ENCODE peak calls at places on chromosome X, in ten cellular contexts. I is PC-3; A is RKO; C is fibroblast of the conjunctiva; O is GOT3; Q is activated CD4-positive, alpha-beta memory T cell treated with anti-CD3 and anti-CD28 coated beads, Interleukin-2, amount 10 ng/mL, durations not matched to agents 7 days and 5 days; P is CD8-positive, alpha-beta memory T cell; Z is HT-29; L is choroid plexus epithelial cell; G is cardiac fibroblast. M is an unnamed sample.

GRCh38 chrX:150482537-150483217 is 85.7 kb upstream of the MTM1 start:
- DNase-seq in C (peak; percentile 3), I (peak; percentile 86), G (peak; percentile 73), O (no peak), Q (peak; percentile 61), L (peak; percentile 63), Z (peak; percentile 36), A (peak; percentile 82), P (no peak), M (peak; percentile 25)

GRCh38 chrX:9494806-9495205 is 29.9 kb downstream of the TBL1X start:
- DNase-seq in L (peak; percentile 25), C (no peak), Q (no peak), P (no peak), Z (no peak), I (no peak), O (no peak), A (no peak), G (peak; percentile 22), M (no peak)

GRCh38 chrX:93468075-93468474 is 205.3 kb downstream of the NAP1L3 start:
- DNase-seq in Z (no peak), I (no peak), Q (no peak), C (no peak), L (no peak), P (no peak), O (no peak), A (no peak), G (no peak), M (no peak)

GRCh38 chrX:16785247-16786138 is 773 bp upstream of the TXLNG start:
- DNase-seq in Q (peak; percentile 17), L (no peak), I (peak; percentile 6), P (no peak), C (no peak), O (no peak), A (no peak), G (no peak), Z (peak; percentile 47), M (no peak)

GRCh38 chrX:11698747-11699146 is 33.0 kb upstream of the ARHGAP6 start:
- DNase-seq in G (no peak), Q (no peak), O (no peak), C (no peak), L (no peak), I (no peak), P (no peak), A (no peak), Z (no peak), M (no peak)

GRCh38 chrX:82230013-82230412 is 1028.1 kb downstream of the SH3BGRL start:
- DNase-seq in L (no peak), I (no peak), O (no peak), C (no peak), Q (no peak), A (peak; percentile 2), Z (peak; percentile 22), P (no peak), G (no peak), M (no peak)

GRCh38 chrX:108993909-108994308 is 257.5 kb upstream of the IRS4 start:
- DNase-seq in G (no peak), L (no peak), P (no peak), C (no peak), A (no peak), I (no peak), O (no peak), Z (no peak), Q (no peak), M (no peak)

GRCh38 chrX:80576267-80576666 is 156.0 kb downstream of the TENT5D start:
- DNase-seq in G (no peak), L (no peak), Z (no peak), O (no peak), A (no peak), Q (no peak), P (no peak), C (no peak), I (no peak), M (no peak)

GRCh38 chrX:23900220-23900797 is 7.4 kb downstream of the APOO start:
- DNase-seq in I (no peak), P (no peak), Z (no peak), C (no peak), O (no peak), A (peak; percentile 11), L (no peak), G (peak; percentile 54), Q (no peak), M (no peak)

GRCh38 chrX:69203367-69204037 is 38.2 kb upstream of the PJA1 start:
- DNase-seq in L (no peak), C (no peak), Z (no peak), I (no peak), P (no peak), O (no peak), A (no peak), Q (no peak), G (no peak), M (no peak)

GRCh38 chrX:51614353-51614752 is 4.4 kb downstream of the CENPVL3 start:
- DNase-seq in A (peak; percentile 76), L (peak; percentile 57), C (peak; percentile 4), Z (peak; percentile 30), Q (no peak), P (peak; percentile 4), G (peak; percentile 39), O (no peak), I (peak; percentile 61), M (no peak)

GRCh38 chrX:115582871-115583729 is 22.1 kb downstream of the PLS3 start:
- DNase-seq in A (no peak), P (no peak), G (peak; percentile 63), Z (no peak), L (peak; percentile 52), Q (no peak), C (no peak), O (no peak), I (peak; percentile 43), M (no peak)

GRCh38 chrX:17078031-17078730 is 131.7 kb downstream of the REPS2 start:
- DNase-seq in Q (no peak), G (peak; percentile 22), Z (peak; percentile 28), O (no peak), C (peak; percentile 18), L (peak; percentile 16), I (peak; percentile 42), A (no peak), P (no peak), M (peak; percentile 6)

M was measured in retinal pigment epithelial cell.